ENCODE peak calls at places on chromosomes 16 and 17, in ten cellular contexts. S, K, N, T, U, X, H, Y, B and M are unnamed samples.
A peak's percentile ranks its signal among the peaks of the same experiment; 100 is the strongest.

GRCh38 chr17:50074227-50074626 is 18.3 kb downstream of the ITGA3 start:
- DNase-seq in S (no peak), K (no peak), N (no peak), T (no peak), U (no peak), X (no peak), H (no peak), Y (no peak), B (no peak), M (no peak)

GRCh38 chr17:38628441-38628840 is 22.7 kb upstream of the SRCIN1 start:
- DNase-seq in S (no peak), K (no peak), N (no peak), T (no peak), U (no peak), X (no peak), H (no peak), Y (no peak), B (no peak), M (peak; percentile 9)

GRCh38 chr16:69338557-69339288 is 641 bp downstream of the COG8 start:
- DNase-seq in S (no peak), K (no peak), N (no peak), T (no peak), U (no peak), X (no peak), H (no peak), Y (no peak), B (no peak), M (no peak)

GRCh38 chr16:47905771-47906170 is 250.0 kb downstream of the ABCC12 start:
- DNase-seq in S (peak; percentile 93), K (no peak), N (peak; percentile 25), T (no peak), U (no peak), X (no peak), H (no peak), Y (no peak), B (no peak), M (peak; percentile 90)

GRCh38 chr17:7686221-7687071 is 844 bp downstream of the TP53 start:
- DNase-seq in S (peak; percentile 84), K (peak; percentile 88), N (peak; percentile 92), T (peak; percentile 81), U (peak; percentile 74), X (peak; percentile 77), H (peak; percentile 65), Y (peak; percentile 47), B (no peak), M (peak; percentile 84)

GRCh38 chr17:2082003-2082862 is 27.3 kb downstream of the HIC1 start:
- DNase-seq in S (peak; percentile 36), K (no peak), N (peak; percentile 42), T (no peak), U (no peak), X (no peak), H (no peak), Y (no peak), B (no peak), M (no peak)

GRCh38 chr17:61532818-61533217 is 58.2 kb downstream of the NACA2 start:
- DNase-seq in S (no peak), K (no peak), N (no peak), T (no peak), U (no peak), X (no peak), H (no peak), Y (no peak), B (no peak), M (no peak)

GRCh38 chr16:30010817-30011504 is at the start of gene DOC2A:
- DNase-seq in S (no peak), K (peak; percentile 47), N (peak; percentile 43), T (no peak), U (peak; percentile 35), X (no peak), H (no peak), Y (no peak), B (no peak), M (no peak)

GRCh38 chr16:57863434-57864160 is 61.3 kb upstream of the KIFC3 start:
- DNase-seq in S (peak; percentile 74), K (no peak), N (peak; percentile 85), T (peak; percentile 47), U (no peak), X (peak; percentile 69), H (no peak), Y (no peak), B (peak; percentile 78), M (peak; percentile 45)

GRCh38 chr17:76751416-76751993 is 13.6 kb downstream of the MFSD11 start:
- DNase-seq in S (no peak), K (no peak), N (no peak), T (no peak), U (no peak), X (no peak), H (no peak), Y (no peak), B (no peak), M (no peak)

GRCh38 chr16:30067584-30067916 is 2.0 kb downstream of the ALDOA start:
- DNase-seq in S (no peak), K (no peak), N (no peak), T (no peak), U (no peak), X (no peak), H (no peak), Y (no peak), B (no peak), M (no peak)

GRCh38 chr16:56933266-56933619 is 1.3 kb downstream of the HERPUD1 start:
- DNase-seq in S (no peak), K (no peak), N (peak; percentile 57), T (no peak), U (no peak), X (no peak), H (no peak), Y (no peak), B (no peak), M (no peak)

GRCh38 chr16:75064403-75065148 is 52.0 kb downstream of the LDHD start:
- DNase-seq in S (peak; percentile 81), K (peak; percentile 49), N (no peak), T (no peak), U (no peak), X (no peak), H (no peak), Y (no peak), B (no peak), M (no peak)

GRCh38 chr17:71084219-71084618 is 914.9 kb downstream of the KCNJ2 start:
- DNase-seq in S (peak; percentile 69), K (no peak), N (no peak), T (no peak), U (no peak), X (no peak), H (no peak), Y (no peak), B (peak; percentile 11), M (peak; percentile 35)

GRCh38 chr16:14284930-14285541 is 213.9 kb downstream of the MRTFB start:
- DNase-seq in S (peak; percentile 76), K (peak; percentile 74), N (no peak), T (peak; percentile 83), U (no peak), X (no peak), H (no peak), Y (no peak), B (no peak), M (no peak)

GRCh38 chr16:67304006-67304405 is 22.5 kb downstream of the KCTD19 start:
- DNase-seq in S (no peak), K (no peak), N (peak; percentile 29), T (no peak), U (no peak), X (no peak), H (no peak), Y (no peak), B (no peak), M (peak; percentile 11)

GRCh38 chr17:38415250-38416194 is 12.7 kb upstream of the ARHGAP23 start:
- DNase-seq in S (peak; percentile 44), K (peak; percentile 36), N (peak; percentile 80), T (no peak), U (no peak), X (no peak), H (no peak), Y (no peak), B (no peak), M (no peak)

GRCh38 chr16:637081-638018 is 1.2 kb upstream of the METTL26 start:
- DNase-seq in S (peak; percentile 92), K (peak; percentile 92), N (peak; percentile 96), T (peak; percentile 94), U (peak; percentile 88), X (peak; percentile 93), H (peak; percentile 78), Y (peak; percentile 81), B (peak; percentile 73), M (peak; percentile 80)